ENCODE peak calls at places on chromosomes 7 and 10, in eight cellular contexts. M is colonic mucosa, V is right lobe of liver, L is OCI-LY7, Q is fibroblast of the aortic adventitia, W is hepatocyte, J is mesendoderm, E is IMR-90. R is an unnamed sample.

GRCh38 chr7:28354601-28355062 is 57.7 kb upstream of the CREB5 start:
- DNase-seq in J (no peak), V (no peak), W (no peak), L (no peak), M (no peak), Q (peak), E (peak), R (no peak)

GRCh38 chr10:103752680-103753248 is 102.6 kb downstream of the SH3PXD2A start:
- DNase-seq in L (peak), E (no peak), V (no peak), M (peak), Q (no peak), W (no peak), J (no peak), R (no peak)

GRCh38 chr7:50939026-50939425 is 156.3 kb upstream of the GRB10 start:
- DNase-seq in L (no peak), Q (no peak), V (no peak), E (peak), W (no peak), J (no peak), M (no peak), R (no peak)

GRCh38 chr7:106484562-106484961 is 176.4 kb downstream of the CCDC71L start:
- DNase-seq in W (peak), L (no peak), E (peak), Q (peak), J (no peak), V (no peak), M (no peak), R (no peak)

GRCh38 chr10:44399478-44400451 is 14.9 kb upstream of the CXCL12 start:
- DNase-seq in E (no peak), J (no peak), L (no peak), M (no peak), Q (peak), W (no peak), V (no peak), R (no peak)

GRCh38 chr10:73744690-73744994 is 470 bp downstream of the SEC24C start:
- DNase-seq in V (peak), M (peak), W (peak), Q (peak), J (peak), L (peak), E (peak), R (peak)

GRCh38 chr7:102412548-102412947 is 16.4 kb downstream of the PRKRIP1 start:
- DNase-seq in M (no peak), Q (peak), E (peak), V (peak), W (no peak), L (peak), J (peak), R (no peak)

GRCh38 chr10:110273474-110273873 is 31.2 kb downstream of the SMNDC1 start:
- DNase-seq in J (no peak), Q (peak), L (no peak), W (peak), E (peak), V (peak), M (no peak), R (no peak)

GRCh38 chr10:116765549-116766162 is 23.3 kb upstream of the HSPA12A start:
- DNase-seq in W (no peak), E (no peak), Q (peak), J (no peak), M (peak), V (no peak), L (no peak), R (peak)

GRCh38 chr10:112874982-112875381 is 75.1 kb upstream of the TCF7L2 start:
- DNase-seq in E (no peak), Q (no peak), J (no peak), M (no peak), V (no peak), L (no peak), W (no peak), R (no peak)

GRCh38 chr10:111103196-111103595 is 26.4 kb downstream of the ADRA2A start:
- DNase-seq in L (no peak), V (no peak), W (no peak), E (no peak), M (peak), J (no peak), Q (no peak), R (no peak)

GRCh38 chr10:3786295-3786981 is 1.4 kb upstream of the KLF6 start:
- DNase-seq in L (peak), W (peak), M (peak), Q (no peak), V (peak), E (peak), J (peak), R (no peak)

DNA sequence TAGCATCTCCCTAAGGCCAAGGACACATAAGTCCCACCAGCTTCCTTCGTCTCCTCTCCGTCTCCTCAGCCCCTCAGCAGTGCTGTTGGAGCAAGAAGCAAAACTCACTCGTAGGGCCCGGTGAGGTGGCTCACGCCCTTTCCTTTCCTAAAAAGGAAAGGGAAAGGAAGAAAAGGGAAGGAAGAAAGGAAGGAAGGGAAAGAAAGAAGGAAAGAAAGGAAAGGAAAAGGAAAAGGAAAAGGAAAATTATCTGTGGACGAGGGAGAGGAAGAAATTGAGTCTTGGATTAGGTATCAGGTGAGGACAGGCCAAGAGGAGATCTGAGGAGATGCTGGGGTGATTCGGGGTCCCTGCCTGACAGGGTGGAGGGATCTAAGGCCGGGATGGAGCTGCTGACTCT is 3.1 kb upstream of the ZNF316 start:
- DNase-seq in V (no peak), L (no peak), M (no peak), J (no peak), E (no peak), W (no peak), Q (no peak), R (no peak)
- H3K4me3 ChIP-seq in V (no peak), L (no peak), M (no peak), J (no peak), E (no peak), W (no peak), Q (no peak), R (no peak)

DNA sequence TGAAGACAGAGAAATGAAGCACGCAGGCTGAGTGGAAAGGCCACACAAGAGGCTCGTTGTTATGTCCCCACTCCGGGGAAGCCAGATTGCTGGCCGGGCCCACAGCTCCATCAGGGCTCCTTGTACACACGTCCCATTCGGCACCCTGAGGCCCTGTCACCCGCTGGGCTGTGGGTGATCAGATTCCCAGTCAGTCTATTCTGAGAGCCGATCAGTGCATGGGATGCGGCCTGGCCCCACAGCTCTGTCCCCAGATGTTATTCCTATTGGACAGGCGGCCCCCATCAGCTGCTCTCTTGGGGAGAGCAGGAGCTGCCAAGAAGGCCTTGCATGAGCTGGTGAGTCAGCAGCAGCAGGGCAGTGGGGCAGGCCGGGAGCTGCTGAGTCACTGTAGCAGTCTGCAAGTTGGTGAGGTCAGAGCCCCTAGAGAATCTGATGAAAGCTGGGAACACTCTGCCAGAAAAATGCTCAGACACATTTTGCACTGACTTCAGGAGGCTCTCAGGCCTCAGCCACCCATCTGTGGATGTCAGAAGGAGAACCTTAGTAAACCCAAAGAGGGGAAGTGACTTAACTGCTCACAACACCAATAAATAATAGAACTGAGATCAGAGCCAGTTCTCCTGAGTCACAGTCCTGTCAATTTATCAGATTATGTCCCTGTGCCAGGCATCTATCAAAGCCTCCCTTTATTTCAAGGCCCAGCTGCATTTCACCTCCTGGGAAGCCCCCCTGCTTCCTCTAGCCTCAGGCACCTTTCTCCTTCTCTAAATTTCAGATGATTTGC is 9.4 kb upstream of the PSAP start:
- DNase-seq in V (peak), L (peak), W (peak), E (peak), J (peak), Q (peak), M (peak), R (peak)
- H3K4me3 ChIP-seq in V (no peak), L (peak), W (no peak), E (no peak), J (no peak), Q (no peak), M (no peak), R (no peak)

GRCh38 chr10:60382946-60383681 is 6.6 kb downstream of the ANK3 start:
- DNase-seq in L (no peak), J (no peak), W (no peak), M (no peak), E (peak), V (no peak), Q (peak), R (no peak)
- H3K4me3 ChIP-seq in L (no peak), J (no peak), W (no peak), M (no peak), E (no peak), V (no peak), Q (no peak), R (no peak)

GRCh38 chr10:76231258-76231934 is 800.0 kb downstream of the LRMDA start:
- DNase-seq in J (peak), L (no peak), V (no peak), W (no peak), M (no peak), E (peak), Q (no peak), R (peak)
- H3K4me3 ChIP-seq in J (no peak), L (no peak), V (no peak), W (no peak), M (no peak), E (no peak), Q (no peak), R (no peak)

GRCh38 chr10:101020427-101020826 is 10.5 kb downstream of the PDZD7 start:
- DNase-seq in V (no peak), L (no peak), E (no peak), J (no peak), Q (no peak), W (no peak), M (no peak), R (no peak)

GRCh38 chr10:101018118-101018599 is 12.8 kb downstream of the PDZD7 start:
- DNase-seq in W (no peak), L (peak), V (no peak), M (no peak), J (peak), E (no peak), Q (no peak), R (no peak)

GRCh38 chr10:101016814-101017213 is 14.1 kb downstream of the PDZD7 start:
- DNase-seq in V (no peak), M (no peak), W (no peak), L (no peak), E (no peak), J (no peak), Q (no peak), R (no peak)

GRCh38 chr10:101019440-101019703 is 11.6 kb downstream of the PDZD7 start:
- DNase-seq in Q (no peak), L (no peak), V (no peak), J (no peak), M (no peak), W (no peak), E (no peak), R (no peak)

DNA sequence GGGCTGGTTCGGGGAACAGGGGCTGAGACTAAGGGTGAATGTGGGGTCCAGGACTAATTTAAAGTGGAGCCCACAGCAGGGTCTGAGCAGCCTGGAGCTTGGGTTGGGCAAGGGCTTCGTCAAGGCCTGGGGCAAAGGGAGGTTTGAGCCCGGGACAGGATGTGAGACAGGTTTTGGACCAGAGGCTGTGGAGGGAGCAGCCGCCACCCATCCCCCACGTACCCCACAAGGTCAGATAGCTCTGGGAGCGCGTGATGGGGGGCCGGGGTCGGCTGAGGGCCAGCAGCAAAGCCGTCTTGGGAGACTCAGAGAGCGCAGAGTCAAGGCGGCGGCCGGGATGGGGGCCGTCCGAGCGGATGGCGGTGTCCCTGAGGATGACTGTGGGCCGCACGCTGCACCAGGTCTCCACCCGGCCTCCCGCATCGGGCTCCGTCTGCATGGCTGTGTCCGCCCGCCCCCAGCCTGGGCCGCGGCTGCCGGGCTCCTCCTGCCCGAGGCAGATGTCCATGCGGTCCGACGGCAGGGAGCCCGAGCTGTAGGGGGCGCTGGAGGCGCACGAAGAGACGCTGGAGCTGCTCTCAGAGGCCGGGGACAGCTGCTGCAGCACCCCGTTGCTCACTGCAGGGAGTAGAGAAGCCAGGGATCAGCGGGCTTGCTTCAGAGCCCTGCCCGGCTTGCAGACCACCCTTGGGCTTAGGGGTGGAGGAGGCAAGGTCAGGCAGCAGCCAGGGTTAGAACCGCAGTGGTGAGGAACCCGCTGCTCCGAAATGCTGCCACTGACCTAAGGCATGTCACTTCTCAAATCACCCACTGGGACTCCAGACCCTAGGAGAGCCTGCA is 12.1 kb downstream of the PDZD7 start:
- DNase-seq in M (peak), W (peak), Q (peak), L (peak), J (peak), E (peak), V (peak), R (peak)
- H3K4me3 ChIP-seq in M (no peak), W (no peak), Q (no peak), L (no peak), J (no peak), E (no peak), V (no peak), R (peak)